ENCODE peak calls at places on chromosomes 2 and 18, in ten cellular contexts. S, P, A, F, U, Q, E, H, B and T are unnamed samples. For H3K27me3 and H3K4me1, the result is how much of the 10 kb centered on the place peaks cover.

GRCh38 chr2:172834881-172835280 is 99.2 kb downstream of the RAPGEF4 start:
- DNase-seq in E (no peak), Q (no peak), H (no peak), F (no peak), A (no peak), S (no peak), B (no peak), P (peak), U (no peak), T (no peak)

GRCh38 chr2:128535928-128536327 is 217.3 kb upstream of the HS6ST1 start:
- DNase-seq in A (no peak), P (no peak), Q (no peak), B (no peak), F (no peak), H (no peak), S (no peak), U (no peak), E (no peak), T (no peak)

GRCh38 chr2:37301408-37301807 is 23.2 kb downstream of the PRKD3 start:
- DNase-seq in Q (no peak), B (no peak), A (no peak), H (no peak), P (no peak), E (no peak), F (no peak), U (no peak), S (no peak), T (no peak)

GRCh38 chr18:61953161-61953560 is 60.4 kb upstream of the RNF152 start:
- DNase-seq in U (no peak), S (no peak), Q (no peak), E (no peak), P (no peak), H (no peak), A (no peak), B (no peak), F (no peak), T (no peak)

GRCh38 chr2:100894531-100895156 is 74.7 kb downstream of the NPAS2 start:
- DNase-seq in H (no peak), B (no peak), A (no peak), P (no peak), S (no peak), E (no peak), U (no peak), Q (no peak), F (no peak), T (no peak)

GRCh38 chr18:56716692-56717146 is 65.6 kb downstream of the WDR7 start:
- DNase-seq in H (no peak), F (no peak), E (no peak), P (no peak), B (no peak), S (no peak), A (no peak), U (no peak), Q (no peak), T (no peak)

GRCh38 chr2:164784376-164784775 is 57.2 kb downstream of the COBLL1 start:
- DNase-seq in U (no peak), E (no peak), P (no peak), B (no peak), F (no peak), Q (no peak), H (no peak), S (no peak), A (no peak), T (no peak)

GRCh38 chr2:121018136-121019057 is 266.6 kb downstream of the TFCP2L1 start:
- DNase-seq in A (peak), F (peak), S (peak), B (no peak), Q (peak), P (no peak), U (no peak), H (no peak), E (no peak), T (no peak)

GRCh38 chr2:233075141-233075965 is 15.2 kb downstream of the INPP5D start:
- DNase-seq in U (no peak), F (no peak), B (no peak), E (no peak), S (no peak), A (no peak), H (no peak), Q (no peak), P (no peak), T (no peak)

GRCh38 chr2:220064282-220065042 is 437.0 kb downstream of the SLC4A3 start:
- DNase-seq in Q (no peak), B (no peak), U (no peak), E (no peak), P (no peak), H (no peak), F (no peak), S (no peak), A (no peak), T (no peak)

GRCh38 chr2:156338578-156338977 is 6.1 kb upstream of the NR4A2 start:
- DNase-seq in F (no peak), E (no peak), H (no peak), P (no peak), A (no peak), B (no peak), S (no peak), U (no peak), Q (no peak), T (no peak)

GRCh38 chr2:38130877-38131276 is 54.9 kb upstream of the CYP1B1 start:
- DNase-seq in U (no peak), E (no peak), F (no peak), H (no peak), P (no peak), S (no peak), B (no peak), Q (no peak), A (no peak), T (no peak)

GRCh38 chr2:171254666-171255065 is 94.0 kb upstream of the TLK1 start:
- DNase-seq in Q (no peak), S (no peak), F (no peak), E (no peak), U (no peak), H (no peak), B (no peak), P (no peak), A (no peak), T (no peak)

GRCh38 chr2:171249689-171250088 is 89.0 kb upstream of the TLK1 start:
- DNase-seq in U (no peak), Q (no peak), E (no peak), S (no peak), F (no peak), H (no peak), B (no peak), A (no peak), P (no peak), T (no peak)

GRCh38 chr2:171253900-171254447 is 93.3 kb upstream of the TLK1 start:
- DNase-seq in U (no peak), F (no peak), H (no peak), A (no peak), Q (no peak), P (no peak), B (no peak), S (no peak), E (no peak), T (no peak)

GRCh38 chr2:171248205-171248662 is 87.5 kb upstream of the TLK1 start:
- DNase-seq in S (no peak), F (no peak), P (no peak), H (no peak), U (peak), B (no peak), E (no peak), Q (no peak), A (no peak), T (no peak)

GRCh38 chr2:171253279-171253678 is 92.6 kb upstream of the TLK1 start:
- DNase-seq in U (no peak), F (no peak), B (no peak), Q (no peak), S (no peak), P (no peak), A (no peak), E (no peak), H (no peak), T (no peak)
- H3K27me3 ChIP-seq in U (under half), F (under half), B (under half), Q (under half), S (under half), P (under half), A (under half), E (under half), H (under half), T (under half)

GRCh38 chr18:31500161-31500688 is 2.2 kb downstream of the DSG2 start:
- DNase-seq in U (no peak), P (peak), A (no peak), E (no peak), S (no peak), Q (no peak), F (no peak), B (no peak), H (no peak), T (no peak)

GRCh38 chr18:31497404-31497710 is 620 bp upstream of the DSG2 start:
- DNase-seq in U (no peak), B (no peak), E (no peak), A (no peak), P (no peak), S (no peak), H (no peak), F (no peak), Q (no peak), T (no peak)

GRCh38 chr18:31497711-31498449 is at the start of gene DSG2:
- DNase-seq in B (peak), U (peak), H (no peak), E (no peak), A (peak), F (peak), Q (peak), S (peak), P (peak), T (no peak)

GRCh38 chr18:31498450-31499156 is 626 bp downstream of the DSG2 start:
- DNase-seq in S (no peak), H (no peak), U (peak), F (no peak), A (peak), B (no peak), E (no peak), Q (no peak), P (no peak), T (no peak)

DNA sequence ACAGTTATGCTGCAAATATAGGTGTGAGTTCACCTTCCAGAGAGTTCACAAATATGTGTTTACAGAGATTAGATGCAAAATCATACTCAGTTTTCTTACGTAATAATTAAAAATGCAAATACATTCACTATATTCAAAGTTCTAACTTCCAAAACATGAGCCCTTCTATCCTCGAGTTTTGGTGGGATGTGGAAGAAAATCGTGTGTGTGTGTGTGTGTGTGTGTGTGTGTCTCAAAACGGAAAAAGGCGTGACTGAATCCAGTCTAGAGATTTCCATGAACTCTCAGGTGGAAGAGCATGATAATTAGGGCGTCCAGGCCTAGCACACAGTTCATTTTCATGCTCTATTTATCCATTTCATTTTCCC is 1.2 kb downstream of the DSG2 start:
- DNase-seq in U (no peak), B (no peak), P (no peak), Q (no peak), E (no peak), H (no peak), A (no peak), F (no peak), S (no peak), T (no peak)
- H3K4me3 ChIP-seq in U (no peak), B (peak), P (peak), Q (peak), E (no peak), H (no peak), A (peak), F (peak), S (peak), T (peak)

DNA sequence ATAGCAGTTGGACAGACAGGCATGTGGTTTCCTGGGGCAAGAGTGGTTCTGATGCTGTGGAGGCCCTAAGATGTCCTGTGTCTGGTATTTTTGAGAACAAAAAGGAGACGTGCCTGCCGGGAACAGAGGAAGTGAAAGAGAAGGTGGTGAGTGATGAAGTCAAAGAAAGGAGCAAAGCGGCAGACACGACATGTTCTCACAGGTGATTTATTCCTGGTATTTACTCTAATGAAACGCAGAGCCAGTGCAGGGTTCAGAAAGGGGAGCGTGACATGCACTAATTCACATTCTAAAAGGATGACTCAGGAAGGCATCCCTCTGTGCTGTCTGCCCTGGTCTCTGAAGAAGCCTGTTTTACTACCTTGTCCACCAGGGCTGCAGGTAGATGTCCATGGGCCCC is 211.0 kb downstream of the KCNE4 start:
- DNase-seq in H (no peak), F (no peak), U (no peak), Q (no peak), B (no peak), E (no peak), P (no peak), A (peak), S (peak), T (no peak)
- H3K4me1 ChIP-seq in H (under half), F (under half), U (under half), Q (under half), B (under half), E (under half), P (under half), A (under half), S (under half), T (under half)

DNA sequence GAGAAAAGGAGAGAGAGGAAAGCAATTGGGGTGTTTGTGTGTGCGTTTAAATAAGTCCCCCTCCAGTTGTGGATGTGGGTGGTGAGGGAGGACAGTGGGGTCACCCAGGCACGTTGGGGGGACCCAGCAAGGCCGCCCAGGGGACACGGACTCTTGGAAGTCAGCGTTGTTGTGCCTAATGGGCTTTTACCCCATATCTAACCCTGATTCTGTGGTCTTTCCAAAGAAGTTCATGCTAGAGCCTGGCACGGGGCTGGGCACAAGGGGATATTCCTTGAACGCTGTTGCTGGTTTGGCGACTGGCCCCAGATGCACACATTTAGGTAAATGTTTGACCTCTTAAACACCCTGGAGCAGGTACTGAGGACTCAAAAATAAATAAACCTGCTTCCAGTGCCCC is 97.9 kb upstream of the SIX3 start:
- DNase-seq in B (no peak), Q (no peak), F (no peak), P (no peak), H (no peak), U (no peak), E (no peak), S (no peak), A (no peak), T (peak)
- H3K27me3 ChIP-seq in B (under half), Q (under half), F (under half), P (under half), H (under half), U (under half), E (under half), S (under half), A (under half), T (under half)

DNA sequence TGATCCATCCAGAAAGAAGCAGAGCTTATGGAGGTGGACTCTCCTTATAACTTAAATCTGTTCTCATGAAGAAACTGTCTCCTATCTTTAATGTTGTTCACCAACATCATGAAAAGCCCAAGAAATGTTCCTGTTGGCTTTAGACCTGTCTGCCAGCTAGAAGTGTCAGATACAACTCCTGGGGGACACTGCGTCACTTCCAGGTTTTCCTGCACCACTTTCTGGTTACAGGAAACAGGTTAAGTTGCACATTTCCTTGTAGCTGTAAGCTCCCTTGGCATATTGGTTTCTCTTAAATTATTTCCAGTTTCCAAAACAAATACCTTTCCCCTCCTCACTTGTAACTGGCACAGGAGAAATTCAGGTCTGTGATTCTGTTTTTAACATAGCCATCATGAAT is 2.9 kb downstream of the CEP68 start:
- DNase-seq in F (no peak), Q (peak), H (peak), P (no peak), U (no peak), S (peak), E (no peak), A (no peak), B (no peak), T (no peak)
- H3K4me3 ChIP-seq in F (no peak), Q (no peak), H (no peak), P (no peak), U (no peak), S (no peak), E (no peak), A (no peak), B (peak), T (no peak)